ENCODE peak calls at places on chromosomes 11 and 22, in six cellular contexts. One of them, this sample, is unnamed.

GRCh38 chr11:27896096-27896495 is 195.8 kb upstream of the BDNF start:
- DNase-seq in AG04450: no peak
- DNase-seq in fibroblast of lung: no peak
- DNase-seq in HT1080: no peak
- DNase-seq in stomach: no peak
- DNase-seq in activated T-cell treated with anti-CD3 and anti-CD28 coated beads for 48 hours: no peak
- DNase-seq in this sample: no peak

GRCh38 chr22:44737414-44738346 is 14.7 kb upstream of the ARHGAP8 start:
- DNase-seq in AG04450: no peak
- DNase-seq in fibroblast of lung: no peak
- DNase-seq in HT1080: no peak
- DNase-seq in stomach: no peak
- DNase-seq in activated T-cell treated with anti-CD3 and anti-CD28 coated beads for 48 hours: no peak
- DNase-seq in this sample: no peak

GRCh38 chr22:30325724-30326703 is 727 bp downstream of the TBC1D10A start:
- DNase-seq in AG04450: no peak
- DNase-seq in fibroblast of lung: no peak
- DNase-seq in HT1080: no peak
- DNase-seq in stomach: peak
- DNase-seq in activated T-cell treated with anti-CD3 and anti-CD28 coated beads for 48 hours: peak
- DNase-seq in this sample: peak

GRCh38 chr11:61150656-61151544 is 10.3 kb downstream of the VPS37C start:
- DNase-seq in AG04450: no peak
- DNase-seq in fibroblast of lung: no peak
- DNase-seq in HT1080: no peak
- DNase-seq in stomach: no peak
- DNase-seq in activated T-cell treated with anti-CD3 and anti-CD28 coated beads for 48 hours: no peak
- DNase-seq in this sample: no peak

GRCh38 chr11:82631722-82632630 is 101.7 kb downstream of the FAM181B start:
- DNase-seq in AG04450: no peak
- DNase-seq in fibroblast of lung: peak
- DNase-seq in HT1080: peak
- DNase-seq in stomach: no peak
- DNase-seq in activated T-cell treated with anti-CD3 and anti-CD28 coated beads for 48 hours: no peak
- DNase-seq in this sample: no peak

GRCh38 chr11:125404136-125404810 is 91.8 kb downstream of the FEZ1 start:
- DNase-seq in AG04450: no peak
- DNase-seq in fibroblast of lung: no peak
- DNase-seq in HT1080: no peak
- DNase-seq in stomach: no peak
- DNase-seq in activated T-cell treated with anti-CD3 and anti-CD28 coated beads for 48 hours: no peak
- DNase-seq in this sample: no peak

GRCh38 chr22:22487059-22487458 is 21.5 kb downstream of the ZNF280B start:
- DNase-seq in AG04450: no peak
- DNase-seq in fibroblast of lung: no peak
- DNase-seq in HT1080: no peak
- DNase-seq in stomach: no peak
- DNase-seq in activated T-cell treated with anti-CD3 and anti-CD28 coated beads for 48 hours: no peak
- DNase-seq in this sample: no peak

GRCh38 chr11:126969865-126970479 is 30.6 kb downstream of the KIRREL3 start:
- DNase-seq in AG04450: no peak
- DNase-seq in fibroblast of lung: peak
- DNase-seq in HT1080: peak
- DNase-seq in stomach: no peak
- DNase-seq in activated T-cell treated with anti-CD3 and anti-CD28 coated beads for 48 hours: no peak
- DNase-seq in this sample: peak

GRCh38 chr22:20457506-20458240 is 20.0 kb upstream of the SCARF2 start:
- DNase-seq in AG04450: no peak
- DNase-seq in fibroblast of lung: no peak
- DNase-seq in HT1080: no peak
- DNase-seq in stomach: no peak
- DNase-seq in activated T-cell treated with anti-CD3 and anti-CD28 coated beads for 48 hours: no peak
- DNase-seq in this sample: no peak

GRCh38 chr22:42801537-42802165 is 55.4 kb downstream of the ARFGAP3 start:
- DNase-seq in AG04450: no peak
- DNase-seq in fibroblast of lung: no peak
- DNase-seq in HT1080: no peak
- DNase-seq in stomach: no peak
- DNase-seq in activated T-cell treated with anti-CD3 and anti-CD28 coated beads for 48 hours: no peak
- DNase-seq in this sample: no peak

GRCh38 chr22:30767656-30768055 is 73.0 kb downstream of the OSBP2 start:
- DNase-seq in AG04450: no peak
- DNase-seq in fibroblast of lung: no peak
- DNase-seq in HT1080: no peak
- DNase-seq in stomach: no peak
- DNase-seq in activated T-cell treated with anti-CD3 and anti-CD28 coated beads for 48 hours: no peak
- DNase-seq in this sample: no peak

GRCh38 chr11:67584205-67584880 is 731 bp downstream of the GSTP1 start:
- DNase-seq in AG04450: no peak
- DNase-seq in fibroblast of lung: peak
- DNase-seq in HT1080: no peak
- DNase-seq in stomach: peak
- DNase-seq in activated T-cell treated with anti-CD3 and anti-CD28 coated beads for 48 hours: no peak
- DNase-seq in this sample: peak

GRCh38 chr11:64800633-64801464 is 2.2 kb downstream of the MAP4K2 start:
- DNase-seq in AG04450: no peak
- DNase-seq in fibroblast of lung: no peak
- DNase-seq in HT1080: no peak
- DNase-seq in stomach: no peak
- DNase-seq in activated T-cell treated with anti-CD3 and anti-CD28 coated beads for 48 hours: no peak
- DNase-seq in this sample: no peak

GRCh38 chr11:34050967-34051348 is 573 bp upstream of the CAPRIN1 start:
- DNase-seq in AG04450: no peak
- DNase-seq in fibroblast of lung: no peak
- DNase-seq in HT1080: peak
- DNase-seq in stomach: no peak
- DNase-seq in activated T-cell treated with anti-CD3 and anti-CD28 coated beads for 48 hours: no peak
- DNase-seq in this sample: no peak

GRCh38 chr22:27621671-27622070 is 179.9 kb downstream of the MN1 start:
- DNase-seq in AG04450: no peak
- DNase-seq in fibroblast of lung: no peak
- DNase-seq in HT1080: no peak
- DNase-seq in stomach: no peak
- DNase-seq in activated T-cell treated with anti-CD3 and anti-CD28 coated beads for 48 hours: no peak
- DNase-seq in this sample: no peak

GRCh38 chr11:66489636-66490035 is 9.4 kb downstream of the DPP3 start:
- DNase-seq in AG04450: no peak
- DNase-seq in fibroblast of lung: no peak
- DNase-seq in HT1080: no peak
- DNase-seq in stomach: no peak
- DNase-seq in activated T-cell treated with anti-CD3 and anti-CD28 coated beads for 48 hours: no peak
- DNase-seq in this sample: no peak

GRCh38 chr11:122343247-122343646 is 227.2 kb upstream of the BLID start:
- DNase-seq in AG04450: no peak
- DNase-seq in fibroblast of lung: no peak
- DNase-seq in HT1080: no peak
- DNase-seq in stomach: no peak
- DNase-seq in activated T-cell treated with anti-CD3 and anti-CD28 coated beads for 48 hours: no peak
- DNase-seq in this sample: no peak

GRCh38 chr11:117876341-117877119 is at the start of gene FXYD6:
- DNase-seq in AG04450: no peak
- DNase-seq in fibroblast of lung: peak
- DNase-seq in HT1080: no peak
- DNase-seq in stomach: no peak
- DNase-seq in activated T-cell treated with anti-CD3 and anti-CD28 coated beads for 48 hours: no peak
- DNase-seq in this sample: no peak

GRCh38 chr11:5620606-5621521 is 3.9 kb upstream of the TRIM34 start:
- DNase-seq in AG04450: peak
- DNase-seq in fibroblast of lung: peak
- DNase-seq in HT1080: peak
- DNase-seq in stomach: no peak
- DNase-seq in activated T-cell treated with anti-CD3 and anti-CD28 coated beads for 48 hours: no peak
- DNase-seq in this sample: peak

GRCh38 chr22:23225724-23226496 is 45.6 kb downstream of the BCR start:
- DNase-seq in AG04450: no peak
- DNase-seq in fibroblast of lung: peak
- DNase-seq in HT1080: peak
- DNase-seq in stomach: peak
- DNase-seq in activated T-cell treated with anti-CD3 and anti-CD28 coated beads for 48 hours: no peak
- DNase-seq in this sample: peak

GRCh38 chr11:130146797-130147196 is 12.8 kb upstream of the ST14 start:
- DNase-seq in AG04450: no peak
- DNase-seq in fibroblast of lung: peak
- DNase-seq in HT1080: no peak
- DNase-seq in stomach: no peak
- DNase-seq in activated T-cell treated with anti-CD3 and anti-CD28 coated beads for 48 hours: no peak
- DNase-seq in this sample: no peak

GRCh38 chr11:106706355-106706754 is 311.9 kb downstream of the GUCY1A2 start:
- DNase-seq in AG04450: peak
- DNase-seq in fibroblast of lung: peak
- DNase-seq in HT1080: peak
- DNase-seq in stomach: no peak
- DNase-seq in activated T-cell treated with anti-CD3 and anti-CD28 coated beads for 48 hours: no peak
- DNase-seq in this sample: no peak

This sample was measured in AG08396.